ENCODE peak calls at places on chromosome 9, in six cellular contexts. C, V, R, M, D and I are unnamed samples.

GRCh38 chr9:4690144-4690543 is 10.8 kb downstream of the CDC37L1 start:
- DNase-seq in C (no peak), V (no peak), R (no peak), M (no peak), D (no peak), I (no peak)

GRCh38 chr9:131324736-131325679 is 35.5 kb downstream of the PLPP7 start:
- DNase-seq in C (no peak), V (peak), R (no peak), M (no peak), D (no peak), I (no peak)

GRCh38 chr9:115118471-115119156 is 657 bp upstream of the TNC start:
- DNase-seq in C (peak), V (peak), R (peak), M (peak), D (peak), I (no peak)

GRCh38 chr9:115944166-115944948 is 209.2 kb upstream of the PAPPA start:
- DNase-seq in C (peak), V (peak), R (peak), M (no peak), D (no peak), I (no peak)

GRCh38 chr9:127628644-127629467 is 16.8 kb downstream of the STXBP1 start:
- DNase-seq in C (no peak), V (no peak), R (no peak), M (no peak), D (no peak), I (no peak)

GRCh38 chr9:6833518-6834192 is 75.9 kb downstream of the KDM4C start:
- DNase-seq in C (no peak), V (no peak), R (no peak), M (no peak), D (no peak), I (no peak)

GRCh38 chr9:92964607-92964975 is 17.3 kb downstream of the FGD3 start:
- DNase-seq in C (no peak), V (no peak), R (no peak), M (no peak), D (no peak), I (no peak)

GRCh38 chr9:13806731-13807130 is 507.2 kb downstream of the NFIB start:
- DNase-seq in C (no peak), V (no peak), R (no peak), M (no peak), D (no peak), I (no peak)

GRCh38 chr9:131480258-131480657 is 22.5 kb upstream of the POMT1 start:
- DNase-seq in C (no peak), V (no peak), R (no peak), M (no peak), D (peak), I (no peak)

GRCh38 chr9:87436694-87437093 is 61.0 kb upstream of the DAPK1 start:
- DNase-seq in C (no peak), V (no peak), R (no peak), M (no peak), D (no peak), I (no peak)

GRCh38 chr9:125172351-125172750 is 17.3 kb downstream of the PPP6C start:
- DNase-seq in C (no peak), V (no peak), R (no peak), M (no peak), D (no peak), I (no peak)

GRCh38 chr9:123637596-123637939 is 281.6 kb downstream of the CRB2 start:
- DNase-seq in C (no peak), V (no peak), R (no peak), M (no peak), D (no peak), I (no peak)

GRCh38 chr9:3386753-3387152 is 139.0 kb downstream of the RFX3 start:
- DNase-seq in C (no peak), V (no peak), R (no peak), M (no peak), D (no peak), I (no peak)

GRCh38 chr9:137273616-137274320 is 3.8 kb upstream of the TOR4A start:
- DNase-seq in C (no peak), V (peak), R (no peak), M (no peak), D (no peak), I (no peak)

GRCh38 chr9:15308511-15308910 is 1.5 kb upstream of the TTC39B start:
- DNase-seq in C (no peak), V (no peak), R (no peak), M (no peak), D (no peak), I (no peak)

GRCh38 chr9:72263572-72263971 is 101.4 kb downstream of the ZFAND5 start:
- DNase-seq in C (no peak), V (no peak), R (no peak), M (no peak), D (no peak), I (no peak)

GRCh38 chr9:28542928-28543327 is 969.6 kb upstream of the C9orf72 start:
- DNase-seq in C (no peak), V (no peak), R (no peak), M (no peak), D (no peak), I (no peak)
- TF ChIP-seq CTCF in C (no peak), V (no peak), R (no peak), M (no peak), D (no peak), I (no peak)

DNA sequence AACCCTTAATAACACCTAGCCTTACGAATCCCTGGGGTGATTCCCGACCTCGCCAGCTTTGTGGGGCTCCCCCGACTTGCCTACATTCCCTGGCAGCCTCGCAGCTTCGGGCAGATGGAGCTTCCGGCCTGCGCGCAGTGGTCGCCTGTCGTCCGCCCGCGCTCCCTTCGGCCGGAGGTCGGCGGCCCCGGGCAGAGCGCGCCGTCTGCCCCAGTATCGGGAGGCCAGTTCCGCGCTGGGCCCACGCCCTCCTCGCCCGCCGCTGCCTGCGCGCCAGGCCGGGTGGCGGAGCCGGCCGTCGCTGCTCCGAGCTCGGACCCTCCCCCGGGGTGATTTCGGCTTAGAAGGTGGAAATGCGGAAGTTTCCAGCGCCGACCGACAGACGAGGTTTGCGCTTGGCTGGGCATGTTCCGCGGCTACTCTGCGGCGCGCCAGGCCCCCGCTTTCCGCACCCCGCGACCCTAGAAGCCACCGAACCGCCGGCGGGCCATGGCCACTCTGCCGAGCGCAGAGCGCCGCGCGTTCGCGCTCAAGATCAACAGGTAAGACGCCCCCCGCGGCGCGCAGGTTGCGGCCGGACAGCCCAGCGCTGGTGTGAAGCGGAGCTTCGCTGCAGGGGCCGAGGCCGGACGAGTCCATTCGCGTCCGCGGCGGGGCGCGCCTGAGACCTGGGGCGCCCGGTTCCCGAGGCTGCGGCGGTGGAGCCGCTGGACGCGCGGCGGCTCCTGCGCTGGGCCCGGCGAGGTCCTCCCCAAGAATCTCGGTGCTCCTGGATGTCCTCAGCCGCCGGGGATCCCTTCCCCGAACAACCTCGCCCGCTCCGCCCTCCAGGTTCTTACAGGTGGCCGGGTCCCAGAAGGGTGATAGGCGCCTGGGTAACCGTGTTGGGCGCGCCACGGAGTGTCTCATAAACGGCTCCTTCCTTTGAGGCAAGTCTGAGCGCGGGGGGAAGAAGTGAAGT is at the start of gene DOCK8:
- DNase-seq in C (no peak), V (peak), R (peak), M (peak), D (peak), I (peak)
- TF ChIP-seq CTCF in C (no peak), V (peak), R (no peak), M (peak), D (no peak), I (peak)

DNA sequence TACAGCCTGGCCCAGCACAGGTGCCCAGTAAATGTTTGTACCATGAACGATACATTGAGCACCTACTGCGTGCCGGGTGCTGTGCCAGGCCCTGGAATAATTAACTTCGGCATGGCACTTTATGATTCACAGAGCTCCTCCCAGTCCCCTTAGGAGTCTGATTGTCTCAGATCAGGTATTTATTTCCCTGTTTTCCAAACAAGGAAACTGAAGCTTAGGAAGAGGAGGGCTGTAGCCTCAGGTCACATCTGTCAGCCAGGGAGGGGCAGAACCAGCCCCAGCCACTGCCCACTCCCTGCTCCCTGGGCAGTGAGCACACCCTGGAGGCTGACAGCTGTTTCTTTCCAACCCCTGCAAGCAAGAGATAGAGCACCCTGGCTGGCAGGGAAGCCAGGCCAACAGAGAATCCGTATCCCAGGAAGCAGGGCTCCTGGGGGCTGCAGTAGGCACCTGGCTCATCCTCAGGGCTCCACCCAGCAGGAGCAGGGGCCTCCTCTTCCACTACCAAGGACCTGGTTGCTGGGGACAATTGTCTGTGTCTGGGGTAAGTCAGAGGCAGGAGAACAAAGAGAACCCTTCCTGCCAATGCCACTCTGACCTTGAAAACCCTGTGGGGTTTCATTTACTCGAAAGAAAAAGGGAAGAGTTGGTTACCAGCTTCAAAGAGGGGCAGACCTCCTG is 69.0 kb downstream of the DAB2IP start:
- DNase-seq in C (no peak), V (no peak), R (no peak), M (no peak), D (no peak), I (no peak)
- TF ChIP-seq CTCF in C (no peak), V (no peak), R (no peak), M (no peak), D (no peak), I (no peak)

GRCh38 chr9:133994359-133995011 is 2.4 kb upstream of the VAV2 start:
- DNase-seq in C (peak), V (peak), R (peak), M (peak), D (peak), I (peak)

GRCh38 chr9:133993635-133994253 is 1.6 kb upstream of the VAV2 start:
- DNase-seq in C (no peak), V (peak), R (no peak), M (no peak), D (no peak), I (no peak)

GRCh38 chr9:133992780-133993634 is 883 bp upstream of the VAV2 start:
- DNase-seq in C (peak), V (peak), R (peak), M (peak), D (peak), I (peak)

GRCh38 chr9:133996531-133997520 is 4.7 kb upstream of the VAV2 start:
- DNase-seq in C (no peak), V (no peak), R (no peak), M (no peak), D (no peak), I (no peak)

GRCh38 chr9:133995012-133995896 is 3.1 kb upstream of the VAV2 start:
- DNase-seq in C (no peak), V (no peak), R (no peak), M (no peak), D (peak), I (no peak)
- TF ChIP-seq CTCF in C (no peak), V (no peak), R (no peak), M (no peak), D (no peak), I (peak)

DNA sequence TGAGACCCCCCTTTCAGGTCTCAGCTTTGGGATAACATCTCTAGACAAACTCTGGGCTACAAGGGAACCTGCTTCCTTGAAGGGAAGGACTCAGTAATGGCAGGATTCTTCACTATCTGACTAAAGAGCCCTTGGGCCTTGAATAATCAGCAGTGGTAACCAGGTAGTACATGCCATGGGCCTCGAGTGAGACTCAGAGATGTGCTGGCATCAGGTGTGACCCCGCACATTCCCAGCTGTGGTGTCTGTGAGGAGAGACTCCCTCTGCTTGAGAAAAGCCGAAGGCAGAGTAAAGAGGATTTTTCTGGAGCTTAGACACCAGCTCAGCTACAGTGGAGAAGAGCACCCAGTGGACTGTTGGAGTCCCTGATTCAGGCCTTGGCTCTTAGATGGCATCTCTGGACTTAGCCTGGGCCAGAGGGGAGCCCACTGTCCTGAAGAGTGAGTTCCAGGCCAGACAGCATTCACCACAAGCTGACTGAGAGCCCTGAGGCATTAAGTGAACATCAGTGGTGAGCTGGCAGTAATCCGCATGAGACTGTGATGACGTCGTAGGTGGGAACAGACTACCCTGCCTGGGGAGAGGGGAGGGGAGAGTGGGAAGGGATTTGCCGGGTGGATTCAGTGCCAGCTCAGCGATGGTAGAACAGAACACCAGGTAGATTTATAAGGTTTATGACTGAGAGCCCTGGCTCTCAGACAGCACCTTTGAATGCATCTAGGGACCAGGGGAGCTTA is 5.3 kb upstream of the ZNF782 start:
- DNase-seq in C (no peak), V (no peak), R (no peak), M (no peak), D (no peak), I (no peak)
- TF ChIP-seq CTCF in C (no peak), V (no peak), R (no peak), M (no peak), D (no peak), I (no peak)

GRCh38 chr9:108933641-108934322 is at the start of gene ELP1:
- DNase-seq in C (peak), V (peak), R (peak), M (peak), D (peak), I (peak)
- TF ChIP-seq CTCF in C (no peak), V (no peak), R (peak), M (no peak), D (no peak), I (peak)

DNA sequence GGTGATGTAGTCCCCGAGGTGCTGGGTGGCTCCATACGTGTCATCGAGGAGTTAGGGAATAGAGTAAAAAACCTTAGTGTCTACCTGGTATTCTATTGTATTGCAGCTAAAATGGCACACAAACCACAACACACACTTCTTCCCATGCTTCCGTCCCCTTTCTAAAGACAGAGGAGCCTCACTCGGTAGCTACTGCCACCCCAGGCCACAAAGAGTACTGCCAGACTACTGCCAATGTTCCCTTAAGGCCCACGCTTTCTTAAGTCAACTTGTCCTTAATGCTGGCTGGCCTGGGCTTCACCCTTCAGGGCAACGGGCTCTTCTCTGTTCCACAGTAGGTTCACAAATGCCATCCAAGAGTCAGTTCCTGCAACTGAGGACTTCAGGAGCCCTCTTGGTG is 673.0 kb downstream of the ELAVL2 start:
- DNase-seq in C (no peak), V (no peak), R (no peak), M (no peak), D (peak), I (no peak)
- TF ChIP-seq CTCF in C (no peak), V (no peak), R (no peak), M (no peak), D (no peak), I (peak)

GRCh38 chr9:18059447-18059846 is 414.5 kb upstream of the ADAMTSL1 start:
- DNase-seq in C (no peak), V (no peak), R (no peak), M (no peak), D (no peak), I (no peak)

GRCh38 chr9:18061332-18061731 is 412.6 kb upstream of the ADAMTSL1 start:
- DNase-seq in C (no peak), V (no peak), R (no peak), M (no peak), D (no peak), I (no peak)

GRCh38 chr9:18061856-18062255 is 412.1 kb upstream of the ADAMTSL1 start:
- DNase-seq in C (no peak), V (no peak), R (no peak), M (no peak), D (no peak), I (no peak)

GRCh38 chr9:18059043-18059442 is 414.9 kb upstream of the ADAMTSL1 start:
- DNase-seq in C (no peak), V (no peak), R (no peak), M (no peak), D (no peak), I (no peak)

DNA sequence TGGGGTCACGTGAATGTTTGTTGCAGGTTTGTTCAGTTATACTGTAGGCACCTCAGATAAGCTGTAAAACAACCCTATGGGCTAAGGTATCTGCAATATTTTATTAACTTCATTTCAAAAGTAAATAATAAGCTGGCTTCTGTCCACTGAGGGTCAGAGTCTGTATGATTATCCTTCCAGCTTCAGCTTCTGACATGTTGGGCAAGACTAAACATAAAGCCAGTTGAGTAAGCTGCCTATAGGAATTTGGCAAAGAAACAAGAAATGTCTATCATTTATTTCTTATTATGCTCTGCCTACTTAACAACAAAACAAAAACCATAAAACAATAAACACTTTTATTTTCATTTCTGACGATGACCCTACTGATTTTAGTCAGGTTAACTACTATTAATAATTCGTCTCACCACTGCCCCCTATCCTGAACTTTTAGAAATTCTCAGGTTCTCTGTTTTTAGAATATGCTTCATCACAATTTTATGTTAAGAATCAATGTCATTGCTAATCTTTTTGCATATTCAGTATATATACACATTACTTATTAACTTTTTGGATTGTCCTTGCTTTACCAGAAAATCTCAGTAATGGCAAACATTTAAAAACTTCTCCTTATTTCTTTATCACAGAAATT is 413.5 kb upstream of the ADAMTSL1 start:
- DNase-seq in C (no peak), V (no peak), R (no peak), M (no peak), D (no peak), I (no peak)
- TF ChIP-seq CTCF in C (no peak), V (no peak), R (no peak), M (peak), D (no peak), I (peak)